ENCODE peak calls at places on chromosome 21, in four cellular contexts. Z is K562, K is HepG2, N is H1. Y is an unnamed sample.

GRCh38 chr21:15300131-15300530 is 235.3 kb upstream of the NRIP1 start:
- DNase-seq in Z (no peak), N (no peak), K (no peak), Y (no peak)

GRCh38 chr21:17045214-17045835 is 467.5 kb upstream of the CXADR start:
- DNase-seq in N (no peak), Z (no peak), K (no peak), Y (no peak)

GRCh38 chr21:33386222-33386784 is 16.9 kb upstream of the IFNGR2 start:
- DNase-seq in N (no peak), Z (peak; percentile 71), K (no peak), Y (no peak)

GRCh38 chr21:41707231-41707988 is 59.4 kb downstream of the RIPK4 start:
- DNase-seq in N (no peak), Z (no peak), K (no peak), Y (no peak)

GRCh38 chr21:34670220-34670961 is 1.6 kb downstream of the CLIC6 start:
- DNase-seq in N (peak; percentile 73), Z (no peak), K (no peak), Y (no peak)

GRCh38 chr21:40809673-40810072 is 37.3 kb downstream of the DSCAM start:
- DNase-seq in N (no peak), K (no peak), Z (no peak), Y (no peak)

GRCh38 chr21:34703566-34703965 is 34.8 kb downstream of the CLIC6 start:
- DNase-seq in Z (no peak), N (no peak), K (no peak), Y (no peak)

GRCh38 chr21:44866780-44867179 is 6.7 kb downstream of the PTTG1IP start:
- DNase-seq in K (peak; percentile 45), Z (no peak), N (no peak), Y (no peak)

GRCh38 chr21:45905196-45905595 is 76.4 kb upstream of the COL6A1 start:
- DNase-seq in Z (no peak), N (no peak), K (no peak), Y (no peak)

GRCh38 chr21:44927587-44928461 is 7.1 kb upstream of the ITGB2 start:
- DNase-seq in Z (peak; percentile 62), K (peak; percentile 39), N (no peak), Y (peak; percentile 87)

GRCh38 chr21:26170471-26171309 is at the start of gene APP:
- DNase-seq in N (peak; percentile 97), Z (peak; percentile 84), K (peak; percentile 31), Y (no peak)

GRCh38 chr21:34536820-34537219 is 24.8 kb upstream of the KCNE1 start:
- DNase-seq in K (peak; percentile 43), Z (no peak), N (no peak), Y (no peak)

GRCh38 chr21:33302055-33302454 is 22.7 kb upstream of the IFNAR1 start:
- DNase-seq in K (no peak), N (peak; percentile 41), Z (no peak), Y (no peak)

GRCh38 chr21:44297525-44298290 is 2.1 kb upstream of the PFKL start:
- DNase-seq in N (peak; percentile 87), Z (peak; percentile 83), K (peak; percentile 59), Y (peak; percentile 61)

GRCh38 chr21:41500931-41501381 is 7.0 kb downstream of the TMPRSS2 start:
- DNase-seq in N (no peak), Z (no peak), K (peak; percentile 31), Y (no peak)

GRCh38 chr21:15604424-15604823 is 125.4 kb upstream of the USP25 start:
- DNase-seq in Z (no peak), K (no peak), N (no peak), Y (no peak)

GRCh38 chr21:15009964-15010363 is 54.8 kb downstream of the NRIP1 start:
- DNase-seq in K (no peak), Z (no peak), N (no peak), Y (no peak)

GRCh38 chr21:45992311-45993209 is 11.0 kb downstream of the COL6A1 start:
- DNase-seq in N (no peak), Z (no peak), K (no peak), Y (no peak)

GRCh38 chr21:44931137-44931500 is 8.7 kb upstream of the SLX9 start:
- DNase-seq in K (no peak), N (no peak), Z (no peak), Y (no peak)

GRCh38 chr21:32330784-32331311 is 32.2 kb downstream of the MRAP start:
- DNase-seq in Z (no peak), N (no peak), K (peak; percentile 96), Y (no peak)

GRCh38 chr21:17987328-17987727 is 168.2 kb upstream of the C21orf91 start:
- DNase-seq in K (no peak), N (no peak), Z (no peak), Y (no peak)

GRCh38 chr21:41924355-41924754 is 29.5 kb downstream of the C2CD2 start:
- DNase-seq in K (no peak), Z (no peak), N (no peak), Y (no peak)

GRCh38 chr21:34554227-34554626 is 42.2 kb upstream of the KCNE1 start:
- DNase-seq in Z (no peak), K (no peak), N (no peak), Y (no peak)

GRCh38 chr21:31351438-31351837 is 7.4 kb upstream of the TIAM1 start:
- DNase-seq in K (no peak), N (no peak), Z (no peak), Y (no peak)

GRCh38 chr21:40254540-40255455 is 387.6 kb downstream of the PCP4 start:
- DNase-seq in N (no peak), K (no peak), Z (no peak), Y (no peak)

GRCh38 chr21:46004168-46004861 is 22.7 kb downstream of the COL6A1 start:
- DNase-seq in Z (no peak), K (no peak), N (peak; percentile 39), Y (no peak)

GRCh38 chr21:35390013-35390776 is 341.1 kb upstream of the RUNX1 start:
- DNase-seq in Z (no peak), N (no peak), K (no peak), Y (no peak)

GRCh38 chr21:46116189-46116845 is 18.4 kb downstream of the COL6A2 start:
- DNase-seq in K (no peak), Z (no peak), N (peak; percentile 38), Y (no peak)

GRCh38 chr21:45579383-45580180 is 37.3 kb upstream of the SLC19A1 start:
- DNase-seq in N (peak; percentile 3), Z (no peak), K (no peak), Y (no peak)

GRCh38 chr21:41634211-41634694 is 126.3 kb upstream of the TMPRSS2 start:
- DNase-seq in Z (no peak), K (no peak), N (no peak), Y (no peak)

GRCh38 chr21:45053561-45053960 is 20.8 kb upstream of the ADARB1 start:
- DNase-seq in K (no peak), Z (no peak), N (no peak), Y (no peak)

GRCh38 chr21:32325706-32326105 is 27.1 kb downstream of the MRAP start:
- DNase-seq in Z (no peak), N (no peak), K (no peak), Y (no peak)

GRCh38 chr21:22710725-22711124 is 1712.5 kb downstream of the NCAM2 start:
- DNase-seq in Z (no peak), N (no peak), K (no peak), Y (no peak)

GRCh38 chr21:26388731-26389231 is 184.3 kb downstream of the CYYR1 start:
- DNase-seq in N (no peak), K (no peak), Z (no peak), Y (no peak)

GRCh38 chr21:37118187-37118826 is 45.3 kb downstream of the TTC3 start:
- DNase-seq in K (no peak), Z (no peak), N (no peak), Y (no peak)

GRCh38 chr21:37119421-37120218 is 46.6 kb downstream of the TTC3 start:
- DNase-seq in Z (no peak), N (no peak), K (peak; percentile 12), Y (no peak)

DNA sequence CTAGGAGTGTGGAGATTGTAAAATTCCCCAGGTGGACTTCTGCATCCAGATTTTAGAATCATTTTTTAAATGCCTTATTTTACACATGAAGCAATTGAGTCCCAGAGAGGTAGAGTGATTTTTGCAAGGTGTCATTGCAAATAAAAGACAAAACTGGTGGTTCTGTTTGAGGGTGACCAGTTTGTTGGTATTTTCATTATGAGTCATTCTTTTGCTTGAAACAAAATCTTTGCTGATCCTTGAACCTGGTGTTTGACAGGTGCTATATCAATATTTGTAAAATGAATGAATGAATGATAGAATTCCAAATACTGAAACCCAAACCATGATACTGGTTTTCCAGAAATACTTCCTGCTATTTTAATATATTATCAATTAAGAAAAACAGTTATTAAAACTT is 44.1 kb downstream of the TTC3 start:
- DNase-seq in Z (no peak), K (peak; percentile 87), N (no peak), Y (no peak)
- TF ChIP-seq CBX5 in Z (no peak), K (no peak), N (no peak), Y (no peak)

GRCh38 chr21:27480841-27481261 is 514.0 kb upstream of the ADAMTS5 start:
- DNase-seq in Z (no peak), N (no peak), K (no peak), Y (no peak)
- TF ChIP-seq CBX5 in Z (no peak), N (no peak), K (no peak), Y (no peak)

GRCh38 chr21:37508341-37508740 is 141.8 kb downstream of the DYRK1A start:
- DNase-seq in K (no peak), N (no peak), Z (no peak), Y (no peak)

GRCh38 chr21:37505963-37506362 is 139.4 kb downstream of the DYRK1A start:
- DNase-seq in Z (no peak), N (no peak), K (no peak), Y (no peak)

GRCh38 chr21:37507716-37508115 is 141.1 kb downstream of the DYRK1A start:
- DNase-seq in N (no peak), K (no peak), Z (no peak), Y (no peak)

GRCh38 chr21:37502947-37503346 is 136.4 kb downstream of the DYRK1A start:
- DNase-seq in Z (no peak), K (no peak), N (no peak), Y (no peak)

GRCh38 chr21:37503848-37504467 is 137.4 kb downstream of the DYRK1A start:
- DNase-seq in K (peak; percentile 8), Z (no peak), N (no peak), Y (no peak)
- TF ChIP-seq CBX5 in K (no peak), Z (no peak), N (no peak), Y (no peak)

DNA sequence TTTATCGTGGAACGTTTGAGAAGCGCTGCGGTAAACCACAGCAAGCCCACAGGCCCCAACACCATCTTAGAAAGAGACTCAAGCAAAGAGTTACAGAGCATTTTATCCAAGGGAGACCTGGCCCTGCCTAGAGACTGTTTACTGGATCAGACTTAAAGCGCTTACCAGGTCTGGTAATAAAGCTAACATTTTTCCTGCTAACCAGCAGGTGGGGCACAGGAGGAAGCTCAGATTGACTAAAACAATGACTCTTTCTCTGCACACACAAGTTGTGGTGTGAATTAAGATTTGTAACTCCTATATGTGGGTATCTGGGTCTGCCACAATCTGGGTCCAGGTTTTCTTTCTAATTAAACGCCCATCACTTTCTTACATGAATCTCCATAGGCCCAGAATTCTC is 136.5 kb upstream of the ETS2 start:
- DNase-seq in K (peak; percentile 20), Z (peak; percentile 23), N (no peak), Y (no peak)
- TF ChIP-seq CBX5 in K (no peak), Z (no peak), N (no peak), Y (no peak)

GRCh38 chr21:43021756-43022600 is 47.6 kb downstream of the PKNOX1 start:
- DNase-seq in K (no peak), Z (no peak), N (no peak), Y (no peak)
- TF ChIP-seq CBX5 in K (no peak), Z (no peak), N (no peak), Y (no peak)

Y was measured in GM12878.